ENCODE peak calls at places on chromosomes 11 and 22, in nine cellular contexts. One of them, this sample, is unnamed.

GRCh38 chr11:13850256-13851010 is 112.1 kb upstream of the SPON1 start:
- DNase-seq in heart left ventricle: no peak
- DNase-seq in gastrocnemius medialis: no peak
- DNase-seq in upper lobe of right lung: no peak
- DNase-seq in ovary: no peak
- DNase-seq in psoas muscle: no peak
- DNase-seq in stomach: no peak
- DNase-seq in cardiac muscle cell: no peak
- DNase-seq in astrocyte: no peak
- DNase-seq in this sample: no peak

GRCh38 chr22:42862045-42862734 is 5.1 kb upstream of the ARFGAP3 start:
- DNase-seq in ovary: no peak
- DNase-seq in gastrocnemius medialis: no peak
- DNase-seq in heart left ventricle: no peak
- DNase-seq in upper lobe of right lung: no peak
- DNase-seq in psoas muscle: no peak
- DNase-seq in stomach: no peak
- DNase-seq in cardiac muscle cell: no peak
- DNase-seq in astrocyte: peak; percentile 89
- DNase-seq in this sample: no peak

GRCh38 chr22:23827351-23827995 is 11.3 kb downstream of the DERL3 start:
- DNase-seq in heart left ventricle: no peak
- DNase-seq in upper lobe of right lung: no peak
- DNase-seq in psoas muscle: peak; percentile 45
- DNase-seq in ovary: no peak
- DNase-seq in stomach: no peak
- DNase-seq in cardiac muscle cell: no peak
- DNase-seq in astrocyte: no peak
- DNase-seq in gastrocnemius medialis: no peak
- DNase-seq in this sample: no peak

GRCh38 chr11:109994896-109995295 is 98.3 kb upstream of the ZC3H12C start:
- DNase-seq in heart left ventricle: no peak
- DNase-seq in cardiac muscle cell: peak; percentile 10
- DNase-seq in gastrocnemius medialis: no peak
- DNase-seq in psoas muscle: no peak
- DNase-seq in astrocyte: no peak
- DNase-seq in ovary: no peak
- DNase-seq in upper lobe of right lung: no peak
- DNase-seq in stomach: no peak
- DNase-seq in this sample: no peak

GRCh38 chr22:47051435-47052175 is 289.2 kb downstream of the TBC1D22A start:
- DNase-seq in cardiac muscle cell: no peak
- DNase-seq in psoas muscle: peak; percentile 30
- DNase-seq in heart left ventricle: no peak
- DNase-seq in stomach: no peak
- DNase-seq in ovary: no peak
- DNase-seq in astrocyte: no peak
- DNase-seq in gastrocnemius medialis: no peak
- DNase-seq in upper lobe of right lung: no peak
- DNase-seq in this sample: no peak

GRCh38 chr11:8833568-8834275 is 77.3 kb upstream of the AKIP1 start:
- DNase-seq in astrocyte: peak; percentile 93
- DNase-seq in upper lobe of right lung: no peak
- DNase-seq in ovary: no peak
- DNase-seq in cardiac muscle cell: peak; percentile 28
- DNase-seq in psoas muscle: no peak
- DNase-seq in heart left ventricle: no peak
- DNase-seq in stomach: no peak
- DNase-seq in gastrocnemius medialis: no peak
- DNase-seq in this sample: no peak

GRCh38 chr22:28148816-28149465 is 229.9 kb upstream of the PITPNB start:
- DNase-seq in ovary: no peak
- DNase-seq in psoas muscle: no peak
- DNase-seq in cardiac muscle cell: no peak
- DNase-seq in stomach: no peak
- DNase-seq in gastrocnemius medialis: no peak
- DNase-seq in upper lobe of right lung: no peak
- DNase-seq in heart left ventricle: no peak
- DNase-seq in astrocyte: peak; percentile 59
- DNase-seq in this sample: no peak

GRCh38 chr11:109815529-109816105 is 277.6 kb upstream of the ZC3H12C start:
- DNase-seq in astrocyte: no peak
- DNase-seq in psoas muscle: no peak
- DNase-seq in cardiac muscle cell: no peak
- DNase-seq in upper lobe of right lung: no peak
- DNase-seq in stomach: no peak
- DNase-seq in heart left ventricle: no peak
- DNase-seq in gastrocnemius medialis: no peak
- DNase-seq in ovary: no peak
- DNase-seq in this sample: no peak

GRCh38 chr11:45930031-45930794 is 7.8 kb downstream of the LARGE2 start:
- DNase-seq in ovary: peak; percentile 27
- DNase-seq in psoas muscle: no peak
- DNase-seq in gastrocnemius medialis: no peak
- DNase-seq in heart left ventricle: peak; percentile 42
- DNase-seq in upper lobe of right lung: peak; percentile 73
- DNase-seq in cardiac muscle cell: no peak
- DNase-seq in astrocyte: no peak
- DNase-seq in stomach: peak; percentile 86
- DNase-seq in this sample: no peak

GRCh38 chr22:20440637-20441591 is 3.3 kb upstream of the SCARF2 start:
- DNase-seq in heart left ventricle: no peak
- DNase-seq in stomach: no peak
- DNase-seq in ovary: no peak
- DNase-seq in gastrocnemius medialis: no peak
- DNase-seq in astrocyte: no peak
- DNase-seq in psoas muscle: peak; percentile 33
- DNase-seq in upper lobe of right lung: peak; percentile 53
- DNase-seq in cardiac muscle cell: no peak
- DNase-seq in this sample: no peak

GRCh38 chr22:32396746-32397145 is 15.3 kb downstream of the RTCB start:
- DNase-seq in gastrocnemius medialis: peak; percentile 18
- DNase-seq in upper lobe of right lung: peak; percentile 73
- DNase-seq in cardiac muscle cell: peak; percentile 3
- DNase-seq in heart left ventricle: no peak
- DNase-seq in ovary: no peak
- DNase-seq in stomach: no peak
- DNase-seq in astrocyte: no peak
- DNase-seq in psoas muscle: no peak
- DNase-seq in this sample: no peak

GRCh38 chr11:19607656-19608360 is 104.8 kb upstream of the NAV2 start:
- DNase-seq in upper lobe of right lung: no peak
- DNase-seq in psoas muscle: no peak
- DNase-seq in heart left ventricle: no peak
- DNase-seq in gastrocnemius medialis: no peak
- DNase-seq in stomach: no peak
- DNase-seq in ovary: no peak
- DNase-seq in astrocyte: no peak
- DNase-seq in cardiac muscle cell: peak; percentile 31
- DNase-seq in this sample: no peak

GRCh38 chr11:19605500-19606371 is 106.9 kb upstream of the NAV2 start:
- DNase-seq in heart left ventricle: peak; percentile 25
- DNase-seq in gastrocnemius medialis: no peak
- DNase-seq in ovary: no peak
- DNase-seq in upper lobe of right lung: no peak
- DNase-seq in psoas muscle: no peak
- DNase-seq in astrocyte: peak; percentile 25
- DNase-seq in cardiac muscle cell: peak; percentile 91
- DNase-seq in stomach: no peak
- DNase-seq in this sample: peak; percentile 82

GRCh38 chr11:19604679-19605375 is 107.8 kb upstream of the NAV2 start:
- DNase-seq in ovary: no peak
- DNase-seq in upper lobe of right lung: no peak
- DNase-seq in cardiac muscle cell: no peak
- DNase-seq in astrocyte: no peak
- DNase-seq in psoas muscle: no peak
- DNase-seq in gastrocnemius medialis: no peak
- DNase-seq in heart left ventricle: no peak
- DNase-seq in stomach: no peak
- DNase-seq in this sample: no peak

GRCh38 chr11:19603771-19604170 is 108.9 kb upstream of the NAV2 start:
- DNase-seq in gastrocnemius medialis: no peak
- DNase-seq in upper lobe of right lung: no peak
- DNase-seq in psoas muscle: no peak
- DNase-seq in astrocyte: no peak
- DNase-seq in cardiac muscle cell: no peak
- DNase-seq in ovary: no peak
- DNase-seq in stomach: no peak
- DNase-seq in heart left ventricle: no peak
- DNase-seq in this sample: no peak

DNA sequence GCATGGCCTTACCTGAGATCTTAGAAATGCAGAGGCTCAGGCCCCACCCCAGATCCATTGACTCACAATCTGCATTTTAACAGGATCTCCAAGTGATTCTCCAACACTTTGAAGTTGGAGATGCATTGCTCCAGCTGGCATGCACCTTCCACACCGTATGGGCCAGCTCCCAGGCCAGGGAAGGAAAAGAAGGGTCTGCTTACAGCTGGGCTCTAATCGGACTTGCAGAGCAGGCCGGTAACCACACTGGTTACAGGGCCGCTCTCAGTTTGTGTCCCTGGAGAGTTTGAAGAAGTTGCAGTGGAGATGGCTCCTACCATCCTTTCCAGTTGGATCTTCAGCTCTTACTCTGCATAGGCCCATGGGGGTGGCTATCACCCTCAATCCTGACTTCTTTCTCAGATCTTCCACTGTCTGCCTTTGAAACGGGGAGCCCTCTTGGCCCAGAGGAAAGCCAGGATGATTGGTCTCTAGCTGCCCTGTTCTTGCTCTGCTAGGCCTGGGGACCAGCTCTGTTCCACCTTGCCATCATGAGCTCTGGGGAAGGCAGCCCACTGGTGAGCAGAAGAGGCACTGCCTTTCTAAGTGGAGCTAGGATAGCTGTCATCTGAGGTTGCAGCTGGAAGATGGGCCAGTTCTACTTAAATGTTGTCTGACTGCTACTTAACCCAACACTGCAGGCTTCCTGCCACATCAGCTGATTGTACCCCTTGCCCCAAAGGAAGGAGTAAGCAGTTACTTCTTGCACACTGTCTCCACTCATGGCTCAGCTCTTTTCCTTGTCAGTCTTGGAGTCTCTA is 105.6 kb upstream of the NAV2 start:
- DNase-seq in astrocyte: no peak
- DNase-seq in upper lobe of right lung: no peak
- DNase-seq in psoas muscle: no peak
- DNase-seq in heart left ventricle: no peak
- DNase-seq in gastrocnemius medialis: no peak
- DNase-seq in cardiac muscle cell: peak; percentile 25
- DNase-seq in ovary: no peak
- DNase-seq in stomach: no peak
- DNase-seq in this sample: no peak
- H3K4me1 ChIP-seq in astrocyte: no peaks in the 10 kb centered on the region
- H3K4me1 ChIP-seq in upper lobe of right lung: peaks cover 6% of the 10 kb centered on the region
- H3K4me1 ChIP-seq in psoas muscle: peaks cover 7% of the 10 kb centered on the region
- H3K4me1 ChIP-seq in heart left ventricle: no peaks in the 10 kb centered on the region
- H3K4me1 ChIP-seq in gastrocnemius medialis: peaks cover 17% of the 10 kb centered on the region
- H3K4me1 ChIP-seq in cardiac muscle cell: no peaks in the 10 kb centered on the region
- H3K4me1 ChIP-seq in ovary: no peaks in the 10 kb centered on the region
- H3K4me1 ChIP-seq in stomach: no peaks in the 10 kb centered on the region
- H3K4me1 ChIP-seq in this sample: peaks cover 28% of the 10 kb centered on the region

DNA sequence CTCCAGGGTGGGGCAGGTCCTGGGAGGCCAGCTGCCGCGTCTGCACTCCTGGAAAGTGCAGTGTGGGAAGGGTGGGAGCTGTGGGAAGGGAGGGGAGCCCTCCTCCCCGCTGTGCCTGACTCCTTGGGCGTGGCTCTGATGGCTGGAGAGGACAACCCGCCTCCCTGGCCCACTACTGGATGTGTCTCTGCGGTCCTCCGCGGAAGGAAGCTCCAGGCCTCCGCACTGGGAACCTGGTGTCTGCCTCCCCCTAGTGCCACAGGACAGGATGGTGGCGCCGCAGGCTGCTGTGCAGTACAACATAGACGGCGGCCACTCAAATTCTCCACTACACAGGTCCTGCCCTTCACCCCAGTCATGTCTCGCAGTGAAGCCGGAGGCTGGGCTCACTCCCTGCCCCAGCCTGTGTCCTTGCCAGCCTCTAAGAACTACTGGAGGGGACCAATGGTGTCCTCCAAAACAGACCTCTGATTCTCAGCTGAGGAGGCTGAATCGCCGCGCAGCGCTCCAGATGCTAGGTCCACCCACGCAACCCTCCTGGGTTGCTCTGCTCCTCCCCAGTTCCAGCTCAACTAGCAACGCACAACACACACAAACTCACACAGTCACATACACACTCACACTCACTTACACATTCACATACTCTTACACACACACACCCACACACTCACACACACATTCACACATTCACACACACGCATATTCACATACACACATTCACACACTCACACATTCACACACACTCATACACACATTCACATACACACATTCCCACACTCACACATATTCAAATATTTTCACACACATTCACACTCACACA is 12.4 kb upstream of the DSCAML1 start:
- DNase-seq in cardiac muscle cell: peak; percentile 49
- DNase-seq in heart left ventricle: peak; percentile 73
- DNase-seq in astrocyte: no peak
- DNase-seq in psoas muscle: peak; percentile 82
- DNase-seq in stomach: peak; percentile 60
- DNase-seq in ovary: peak; percentile 61
- DNase-seq in gastrocnemius medialis: peak; percentile 56
- DNase-seq in upper lobe of right lung: peak; percentile 78
- DNase-seq in this sample: no peak
- H3K4me3 ChIP-seq in cardiac muscle cell: no peak overlapping the region
- H3K4me3 ChIP-seq in heart left ventricle: peak overlapping the region; percentile 13
- H3K4me3 ChIP-seq in astrocyte: no peak overlapping the region
- H3K4me3 ChIP-seq in psoas muscle: no peak overlapping the region
- H3K4me3 ChIP-seq in stomach: no peak overlapping the region
- H3K4me3 ChIP-seq in ovary: no peak overlapping the region
- H3K4me3 ChIP-seq in gastrocnemius medialis: no peak overlapping the region
- H3K4me3 ChIP-seq in upper lobe of right lung: no peak overlapping the region
- H3K4me3 ChIP-seq in this sample: no peak overlapping the region

GRCh38 chr11:31657091-31657490 is 147.5 kb downstream of the ELP4 start:
- DNase-seq in astrocyte: peak; percentile 10
- DNase-seq in psoas muscle: no peak
- DNase-seq in cardiac muscle cell: no peak
- DNase-seq in stomach: no peak
- DNase-seq in gastrocnemius medialis: no peak
- DNase-seq in heart left ventricle: no peak
- DNase-seq in upper lobe of right lung: no peak
- DNase-seq in ovary: no peak
- DNase-seq in this sample: no peak
- H3K27ac ChIP-seq in astrocyte: no peak overlapping the region
- H3K27ac ChIP-seq in psoas muscle: no peak overlapping the region
- H3K27ac ChIP-seq in cardiac muscle cell: no peak overlapping the region
- H3K27ac ChIP-seq in stomach: no peak overlapping the region
- H3K27ac ChIP-seq in gastrocnemius medialis: no peak overlapping the region
- H3K27ac ChIP-seq in heart left ventricle: no peak overlapping the region
- H3K27ac ChIP-seq in upper lobe of right lung: no peak overlapping the region
- H3K27ac ChIP-seq in ovary: no peak overlapping the region
- H3K27ac ChIP-seq in this sample: no peak overlapping the region

DNA sequence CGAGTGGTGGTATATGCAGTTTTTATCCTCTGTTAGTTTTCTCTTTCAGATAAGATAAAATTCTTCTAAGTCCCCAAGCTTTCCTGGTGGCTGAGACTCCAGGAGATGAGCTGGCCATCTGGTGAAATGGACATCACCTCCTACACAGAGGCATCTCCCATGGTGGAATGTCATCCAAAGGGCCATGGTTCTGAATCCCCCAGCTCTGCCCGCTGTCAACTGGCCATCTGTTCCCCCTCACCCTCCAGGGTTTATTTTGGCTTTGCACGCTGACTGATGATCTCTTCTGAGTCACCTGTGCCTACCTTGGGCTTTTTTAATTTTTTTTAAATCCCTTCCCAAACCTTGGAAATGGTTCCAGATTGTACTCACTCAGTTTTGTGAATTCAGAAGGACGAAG is 142.2 kb downstream of the HIPK3 start:
- DNase-seq in cardiac muscle cell: no peak
- DNase-seq in heart left ventricle: no peak
- DNase-seq in gastrocnemius medialis: no peak
- DNase-seq in stomach: no peak
- DNase-seq in ovary: no peak
- DNase-seq in astrocyte: no peak
- DNase-seq in psoas muscle: no peak
- DNase-seq in upper lobe of right lung: no peak
- DNase-seq in this sample: no peak
- H3K4me1 ChIP-seq in cardiac muscle cell: no peaks in the 10 kb centered on the region
- H3K4me1 ChIP-seq in heart left ventricle: no peaks in the 10 kb centered on the region
- H3K4me1 ChIP-seq in gastrocnemius medialis: no peaks in the 10 kb centered on the region
- H3K4me1 ChIP-seq in stomach: no peaks in the 10 kb centered on the region
- H3K4me1 ChIP-seq in ovary: no peaks in the 10 kb centered on the region
- H3K4me1 ChIP-seq in astrocyte: no peaks in the 10 kb centered on the region
- H3K4me1 ChIP-seq in psoas muscle: no peaks in the 10 kb centered on the region
- H3K4me1 ChIP-seq in upper lobe of right lung: no peaks in the 10 kb centered on the region
- H3K4me1 ChIP-seq in this sample: no peaks in the 10 kb centered on the region